ENCODE peak calls at places on chromosomes 12 and 14, in four cellular contexts. D is suprapubic skin, X is transverse colon, N is endothelial cell of umbilical vein. J is an unnamed sample.

GRCh38 chr12:49389092-49389703 is 21.9 kb downstream of the SPATS2 start:
- DNase-seq in D (peak; percentile 66), X (peak; percentile 21), N (no peak), J (no peak)

GRCh38 chr14:91872011-91872476 is 4.7 kb upstream of the TC2N start:
- DNase-seq in D (no peak), X (no peak), N (peak; percentile 19), J (no peak)

GRCh38 chr12:90226211-90226610 is 517.6 kb upstream of the ATP2B1 start:
- DNase-seq in D (no peak), X (no peak), N (no peak), J (no peak)

GRCh38 chr14:105840266-105841021 is 314.1 kb downstream of the TMEM121 start:
- DNase-seq in D (peak; percentile 49), X (no peak), N (no peak), J (peak; percentile 77)

GRCh38 chr12:53781218-53781801 is 29.5 kb upstream of the CISTR start:
- DNase-seq in D (no peak), X (no peak), N (no peak), J (no peak)

GRCh38 chr14:68777644-68778043 is 15.2 kb downstream of the ZFP36L1 start:
- DNase-seq in D (no peak), X (no peak), N (no peak), J (peak; percentile 7)

GRCh38 chr12:22272596-22272995 is 61.9 kb downstream of the ST8SIA1 start:
- DNase-seq in D (no peak), X (no peak), N (no peak), J (no peak)

GRCh38 chr12:92987362-92987761 is 58.3 kb upstream of the EEA1 start:
- DNase-seq in D (no peak), X (no peak), N (peak; percentile 82), J (no peak)

GRCh38 chr12:51814311-51815088 is 34.0 kb downstream of the FIGNL2 start:
- DNase-seq in D (peak; percentile 80), X (peak; percentile 86), N (peak; percentile 72), J (no peak)

GRCh38 chr14:56119221-56119967 is 1.2 kb downstream of the PELI2 start:
- DNase-seq in D (peak; percentile 73), X (peak; percentile 37), N (peak; percentile 54), J (no peak)

GRCh38 chr14:61300754-61301153 is 19.6 kb upstream of the TMEM30B start:
- DNase-seq in D (no peak), X (no peak), N (no peak), J (peak; percentile 27)

GRCh38 chr12:123057505-123058265 is 77.2 kb downstream of the ARL6IP4 start:
- DNase-seq in D (peak; percentile 40), X (no peak), N (no peak), J (no peak)

GRCh38 chr14:66288511-66288910 is 197.7 kb upstream of the CCDC196 start:
- DNase-seq in D (no peak), X (no peak), N (no peak), J (no peak)

GRCh38 chr12:4714879-4715278 is 5.3 kb upstream of the GALNT8 start:
- DNase-seq in D (no peak), X (no peak), N (no peak), J (no peak)

GRCh38 chr12:111419784-111420183 is 14.1 kb downstream of the SH2B3 start:
- DNase-seq in D (no peak), X (no peak), N (no peak), J (no peak)

GRCh38 chr14:95431199-95432145 is 85.0 kb downstream of the SYNE3 start:
- DNase-seq in D (no peak), X (no peak), N (peak; percentile 27), J (no peak)

GRCh38 chr14:101242442-101243385 is 318.6 kb upstream of the DIO3 start:
- DNase-seq in D (no peak), X (no peak), N (no peak), J (no peak)

GRCh38 chr14:101239065-101239464 is 322.2 kb upstream of the DIO3 start:
- DNase-seq in D (no peak), X (no peak), N (no peak), J (no peak)

GRCh38 chr14:101241807-101242278 is 319.5 kb upstream of the DIO3 start:
- DNase-seq in D (no peak), X (no peak), N (no peak), J (no peak)

GRCh38 chr14:101243587-101244338 is 317.5 kb upstream of the DIO3 start:
- DNase-seq in D (no peak), X (no peak), N (no peak), J (no peak)

DNA sequence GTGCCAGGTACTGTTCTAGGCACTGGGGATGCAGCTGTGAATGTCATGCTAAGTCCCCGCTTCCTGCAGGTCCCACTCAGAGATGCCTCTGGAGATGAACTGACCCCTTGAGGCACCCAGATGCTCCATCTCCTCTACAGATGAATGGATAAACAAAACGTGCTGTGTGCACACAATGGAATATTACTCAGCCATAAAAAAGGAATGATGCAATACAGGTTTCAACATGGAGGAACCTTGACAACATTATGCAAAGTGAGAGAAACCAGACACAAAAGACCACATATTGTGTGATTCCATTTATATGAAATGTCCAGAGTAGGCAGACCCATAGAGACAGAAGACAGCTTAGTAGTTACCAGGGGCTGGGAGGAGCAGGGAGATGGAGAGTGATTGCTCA is 320.1 kb upstream of the DIO3 start:
- DNase-seq in D (peak; percentile 16), X (no peak), N (no peak), J (no peak)
- TF ChIP-seq POLR2A in D (no peak), X (no peak), N (no peak), J (no peak)

DNA sequence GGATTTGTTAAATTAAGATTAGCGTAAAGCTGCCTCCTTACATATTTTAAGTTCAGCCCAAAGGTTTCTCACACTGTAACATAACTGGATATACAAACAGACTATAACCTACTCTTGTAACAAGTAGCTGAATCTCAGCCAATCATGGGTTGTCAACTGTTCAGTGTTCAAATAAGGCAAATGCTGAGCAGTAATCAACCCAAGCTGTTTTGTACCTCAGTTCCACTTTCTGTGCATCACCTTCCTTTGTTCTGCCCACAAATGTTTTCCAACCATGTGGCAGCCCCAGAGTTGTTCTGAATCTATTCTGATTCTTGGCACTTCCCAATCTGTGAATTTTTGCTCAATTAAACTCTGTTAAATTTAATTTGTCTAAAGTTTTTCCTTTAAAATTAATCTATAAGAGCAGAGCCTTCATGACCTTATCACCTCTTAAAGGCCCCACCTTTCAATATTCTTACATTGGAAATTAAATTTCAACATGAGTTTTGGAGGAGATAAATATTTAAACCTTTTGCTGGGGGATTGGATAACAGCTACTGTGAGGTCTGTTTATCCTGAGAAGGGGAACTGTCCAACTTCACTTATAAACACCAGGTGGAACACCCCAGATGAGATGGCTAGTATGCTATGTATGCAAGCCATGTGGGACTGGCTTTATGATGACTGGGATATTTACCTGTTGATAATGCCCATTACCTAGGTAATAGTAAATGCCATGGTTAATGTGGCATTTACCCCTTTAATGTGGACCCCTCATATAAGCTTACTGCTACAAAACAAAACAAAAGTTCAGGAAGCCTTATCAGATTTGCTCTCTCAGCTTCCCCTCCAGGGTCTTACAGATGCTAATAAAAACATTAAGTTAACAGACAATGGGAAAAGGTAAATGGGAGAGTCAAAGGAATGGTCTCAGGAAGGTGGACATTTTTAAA is 42.2 kb upstream of the ARID2 start:
- DNase-seq in D (no peak), X (no peak), N (no peak), J (no peak)
- H3K27ac ChIP-seq in D (no peak overlapping the region), X (no peak overlapping the region), N (no peak overlapping the region), J (no peak overlapping the region)

DNA sequence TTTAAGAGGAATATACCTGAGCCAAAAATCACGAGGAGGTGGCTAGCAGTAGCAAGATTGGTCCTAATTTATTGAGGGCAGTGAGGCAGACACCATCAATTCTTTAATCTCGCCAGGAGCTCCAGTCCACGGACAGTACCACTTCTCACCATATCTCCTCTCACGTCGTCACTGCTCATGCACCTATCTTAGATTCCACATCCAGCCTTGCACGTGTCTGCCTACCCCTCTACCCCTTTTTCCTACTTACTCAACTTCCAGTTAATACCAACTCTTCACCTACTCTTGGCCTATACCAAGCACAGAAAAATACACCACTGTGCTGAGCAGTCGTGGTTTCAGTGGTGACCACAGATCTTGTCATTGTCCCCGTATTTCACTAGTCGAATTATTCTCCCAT is 246.1 kb downstream of the DPF3 start:
- DNase-seq in D (no peak), X (no peak), N (no peak), J (no peak)
- TF ChIP-seq POLR2AphosphoS5 in D (no peak), X (no peak), N (no peak), J (no peak)

GRCh38 chr14:20346713-20347112 is 3.3 kb downstream of the PARP2 start:
- DNase-seq in D (no peak), X (no peak), N (no peak), J (no peak)

GRCh38 chr14:20345366-20345765 is 1.9 kb downstream of the PARP2 start:
- DNase-seq in D (no peak), X (no peak), N (no peak), J (no peak)

GRCh38 chr14:20347747-20348146 is 4.3 kb downstream of the PARP2 start:
- DNase-seq in D (no peak), X (no peak), N (no peak), J (no peak)

GRCh38 chr14:20343855-20344205 is 395 bp downstream of the PARP2 start:
- DNase-seq in D (no peak), X (no peak), N (no peak), J (no peak)

GRCh38 chr14:20343092-20343854 is at the start of gene PARP2:
- DNase-seq in D (peak; percentile 98), X (peak; percentile 96), N (peak; percentile 100), J (peak; percentile 98)
- TF ChIP-seq POLR2A in D (peak; percentile 24), X (peak; percentile 93), N (peak; percentile 100), J (peak; percentile 90)

J was measured in vagina.